ENCODE peak calls at places on chromosomes 5 and 9, in ten cellular contexts. Y, W, K, I, Z, M, U, O, P and E are unnamed samples.

GRCh38 chr9:88740844-88741243 is 205.9 kb downstream of the NXNL2 start:
- DNase-seq in Y (no peak), W (no peak), K (no peak), I (no peak), Z (no peak), M (no peak), U (no peak), O (no peak), P (no peak), E (no peak)

GRCh38 chr9:94656976-94657375 is 17.7 kb upstream of the FBP1 start:
- DNase-seq in Y (no peak), W (no peak), K (no peak), I (no peak), Z (no peak), M (no peak), U (no peak), O (no peak), P (no peak), E (no peak)

GRCh38 chr5:68898961-68899471 is 194.8 kb upstream of the SLC30A5 start:
- DNase-seq in Y (no peak), W (peak), K (no peak), I (peak), Z (peak), M (no peak), U (peak), O (no peak), P (no peak), E (no peak)

GRCh38 chr5:9348296-9348996 is 197.4 kb downstream of the SEMA5A start:
- DNase-seq in Y (no peak), W (peak), K (no peak), I (peak), Z (peak), M (no peak), U (peak), O (no peak), P (no peak), E (no peak)

GRCh38 chr5:117488976-117489500 is 914.4 kb upstream of the SEMA6A start:
- DNase-seq in Y (no peak), W (no peak), K (no peak), I (no peak), Z (no peak), M (no peak), U (no peak), O (no peak), P (no peak), E (no peak)

GRCh38 chr5:59588922-59589321 is 304.6 kb downstream of the PDE4D start:
- DNase-seq in Y (no peak), W (peak), K (no peak), I (no peak), Z (no peak), M (no peak), U (peak), O (no peak), P (no peak), E (no peak)

GRCh38 chr5:9419794-9420193 is 126.1 kb downstream of the SEMA5A start:
- DNase-seq in Y (no peak), W (no peak), K (no peak), I (no peak), Z (no peak), M (no peak), U (no peak), O (no peak), P (no peak), E (no peak)

GRCh38 chr5:97694091-97694490 is 511.0 kb upstream of the RIOK2 start:
- DNase-seq in Y (no peak), W (no peak), K (no peak), I (no peak), Z (no peak), M (no peak), U (no peak), O (no peak), P (no peak), E (no peak)

GRCh38 chr5:137265457-137265856 is 233.7 kb downstream of the SPOCK1 start:
- DNase-seq in Y (no peak), W (no peak), K (no peak), I (no peak), Z (no peak), M (no peak), U (no peak), O (no peak), P (no peak), E (no peak)

GRCh38 chr5:179306191-179307005 is 38.9 kb downstream of the ADAMTS2 start:
- DNase-seq in Y (no peak), W (no peak), K (no peak), I (no peak), Z (no peak), M (peak), U (no peak), O (peak), P (no peak), E (no peak)

GRCh38 chr5:83430130-83431010 is 41.2 kb upstream of the VCAN start:
- DNase-seq in Y (peak), W (peak), K (peak), I (peak), Z (peak), M (no peak), U (peak), O (peak), P (peak), E (no peak)

GRCh38 chr5:55276771-55277170 is 30.7 kb downstream of the DHX29 start:
- DNase-seq in Y (no peak), W (no peak), K (no peak), I (no peak), Z (no peak), M (no peak), U (peak), O (no peak), P (no peak), E (no peak)

GRCh38 chr9:127360205-127360604 is 36.8 kb upstream of the SLC2A8 start:
- DNase-seq in Y (no peak), W (no peak), K (no peak), I (no peak), Z (no peak), M (no peak), U (no peak), O (no peak), P (no peak), E (no peak)

GRCh38 chr5:38104497-38105230 is 153.7 kb upstream of the EGFLAM start:
- DNase-seq in Y (no peak), W (no peak), K (no peak), I (no peak), Z (peak), M (no peak), U (peak), O (no peak), P (no peak), E (no peak)

GRCh38 chr9:132026932-132027585 is 52.6 kb downstream of the MED27 start:
- DNase-seq in Y (no peak), W (peak), K (no peak), I (peak), Z (no peak), M (no peak), U (peak), O (no peak), P (no peak), E (no peak)

GRCh38 chr9:33210006-33210715 is 29.8 kb upstream of the SPINK4 start:
- DNase-seq in Y (no peak), W (no peak), K (no peak), I (no peak), Z (no peak), M (no peak), U (no peak), O (no peak), P (no peak), E (no peak)

GRCh38 chr5:109905906-109906305 is 216.2 kb downstream of the MAN2A1 start:
- DNase-seq in Y (no peak), W (no peak), K (no peak), I (no peak), Z (no peak), M (no peak), U (no peak), O (no peak), P (no peak), E (no peak)

GRCh38 chr9:18568969-18569368 is 95.0 kb downstream of the ADAMTSL1 start:
- DNase-seq in Y (no peak), W (no peak), K (no peak), I (peak), Z (no peak), M (no peak), U (peak), O (no peak), P (no peak), E (no peak)

GRCh38 chr9:98010450-98010849 is 27.3 kb downstream of the ANP32B start:
- DNase-seq in Y (peak), W (peak), K (no peak), I (peak), Z (no peak), M (no peak), U (peak), O (no peak), P (no peak), E (no peak)

GRCh38 chr5:179410291-179411160 is 65.3 kb upstream of the ADAMTS2 start:
- DNase-seq in Y (no peak), W (no peak), K (no peak), I (no peak), Z (no peak), M (peak), U (no peak), O (no peak), P (no peak), E (no peak)

GRCh38 chr5:181217111-181217804 is 5.8 kb upstream of the TRIM41 start:
- DNase-seq in Y (no peak), W (peak), K (peak), I (peak), Z (peak), M (no peak), U (peak), O (peak), P (peak), E (no peak)

GRCh38 chr5:136066705-136067271 is 38.0 kb downstream of the TGFBI start:
- DNase-seq in Y (no peak), W (peak), K (no peak), I (peak), Z (peak), M (peak), U (peak), O (no peak), P (no peak), E (no peak)

GRCh38 chr5:173472164-173472563 is 143.9 kb upstream of the STC2 start:
- DNase-seq in Y (no peak), W (peak), K (no peak), I (peak), Z (peak), M (no peak), U (peak), O (peak), P (peak), E (no peak)

GRCh38 chr5:75007537-75007847 is 44.9 kb downstream of the GCNT4 start:
- DNase-seq in Y (no peak), W (peak), K (no peak), I (peak), Z (no peak), M (no peak), U (peak), O (no peak), P (no peak), E (no peak)

GRCh38 chr5:141260458-141261237 is 15.5 kb downstream of the PCDHB15 start:
- DNase-seq in Y (no peak), W (peak), K (no peak), I (no peak), Z (no peak), M (no peak), U (no peak), O (no peak), P (no peak), E (no peak)

GRCh38 chr5:142883025-142883424 is 112.8 kb downstream of the ARHGAP26 start:
- DNase-seq in Y (no peak), W (peak), K (no peak), I (peak), Z (no peak), M (no peak), U (peak), O (no peak), P (no peak), E (no peak)

GRCh38 chr5:180790020-180790419 is 12.6 kb downstream of the MGAT1 start:
- DNase-seq in Y (no peak), W (no peak), K (no peak), I (no peak), Z (peak), M (no peak), U (no peak), O (no peak), P (no peak), E (no peak)

GRCh38 chr5:169914766-169915165 is 65.5 kb downstream of the INSYN2B start:
- DNase-seq in Y (no peak), W (peak), K (peak), I (peak), Z (peak), M (no peak), U (peak), O (peak), P (no peak), E (no peak)

GRCh38 chr5:137778772-137779564 is 24.8 kb upstream of the HNRNPA0 start:
- DNase-seq in Y (peak), W (peak), K (peak), I (peak), Z (no peak), M (no peak), U (no peak), O (no peak), P (no peak), E (no peak)

GRCh38 chr5:181114844-181115778 is 15.9 kb downstream of the OR2V1 start:
- DNase-seq in Y (no peak), W (peak), K (no peak), I (no peak), Z (peak), M (peak), U (peak), O (no peak), P (no peak), E (no peak)

GRCh38 chr5:162990063-162990462 is 447.3 kb upstream of the CCNG1 start:
- DNase-seq in Y (no peak), W (no peak), K (no peak), I (no peak), Z (no peak), M (no peak), U (no peak), O (no peak), P (no peak), E (no peak)

GRCh38 chr9:6443661-6444060 is 30.7 kb downstream of the UHRF2 start:
- DNase-seq in Y (no peak), W (no peak), K (no peak), I (no peak), Z (no peak), M (no peak), U (no peak), O (no peak), P (no peak), E (no peak)

DNA sequence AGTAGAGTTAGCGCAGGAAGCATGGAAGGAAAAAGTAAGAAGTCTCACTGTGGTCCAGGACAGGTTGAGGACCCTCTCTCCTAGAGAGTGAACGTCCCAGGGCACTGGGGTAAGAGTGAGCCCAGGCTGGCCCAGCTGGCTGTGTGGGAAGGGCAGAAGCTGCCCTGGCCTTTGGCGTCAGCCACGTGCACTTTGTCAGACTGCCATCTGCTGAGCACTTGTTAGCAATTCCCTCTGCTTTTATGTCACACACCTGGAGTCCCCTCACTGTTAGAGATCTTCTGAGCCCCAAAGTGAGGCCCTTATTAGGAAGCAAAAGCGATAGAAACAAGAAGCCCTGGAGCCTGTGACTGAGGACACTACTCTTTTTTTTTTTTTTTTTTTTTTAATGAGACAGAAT is 79.1 kb downstream of the UGCG start:
- DNase-seq in Y (no peak), W (no peak), K (no peak), I (no peak), Z (peak), M (no peak), U (no peak), O (peak), P (peak), E (no peak)
- TF ChIP-seq CTCF in Y (peak), W (no peak), K (no peak), I (no peak), Z (peak), M (no peak), U (peak), O (no peak), P (peak), E (peak)

DNA sequence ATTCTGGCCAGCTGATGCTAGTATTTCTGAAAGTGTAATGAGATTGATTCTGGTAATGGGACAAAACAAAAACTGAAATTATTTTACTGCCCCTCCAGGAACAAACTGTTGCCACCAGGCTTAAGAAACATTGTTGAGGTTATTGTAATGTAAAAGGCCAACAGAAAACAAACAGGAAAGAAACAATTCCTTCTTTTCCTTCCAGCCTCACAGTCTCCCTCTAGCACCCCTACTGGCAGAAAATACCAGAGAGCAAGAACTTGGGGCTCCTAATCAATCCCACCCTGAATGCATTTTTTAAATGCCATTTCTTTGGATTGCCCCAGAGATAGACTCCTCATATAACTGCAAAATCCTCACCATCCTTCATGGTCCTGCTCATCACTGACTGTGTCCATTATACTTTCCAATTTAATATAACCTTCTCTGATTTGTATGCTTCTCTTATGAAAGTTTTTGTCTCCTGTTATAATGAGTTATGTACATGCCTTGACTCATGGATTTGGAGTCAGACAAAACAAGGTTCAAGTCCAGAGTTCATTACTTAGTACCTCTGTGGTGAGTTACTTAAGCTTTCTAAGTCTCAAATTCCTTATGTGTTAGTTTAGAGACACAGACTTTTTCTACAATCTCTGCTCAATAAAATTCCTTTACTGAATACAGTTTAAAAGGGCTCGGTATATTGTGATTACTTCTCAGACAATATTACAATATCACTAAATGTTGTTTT is 157.9 kb upstream of the FBN2 start:
- DNase-seq in Y (no peak), W (no peak), K (no peak), I (no peak), Z (no peak), M (no peak), U (no peak), O (no peak), P (no peak), E (no peak)
- TF ChIP-seq CTCF in Y (no peak), W (peak), K (peak), I (peak), Z (no peak), M (no peak), U (peak), O (no peak), P (no peak), E (peak)

GRCh38 chr9:136170291-136170901 is 34.5 kb downstream of the LHX3 start:
- DNase-seq in Y (peak), W (peak), K (peak), I (peak), Z (peak), M (no peak), U (no peak), O (no peak), P (peak), E (peak)
- TF ChIP-seq CTCF in Y (peak), W (peak), K (peak), I (peak), Z (peak), M (peak), U (peak), O (peak), P (peak), E (peak)

DNA sequence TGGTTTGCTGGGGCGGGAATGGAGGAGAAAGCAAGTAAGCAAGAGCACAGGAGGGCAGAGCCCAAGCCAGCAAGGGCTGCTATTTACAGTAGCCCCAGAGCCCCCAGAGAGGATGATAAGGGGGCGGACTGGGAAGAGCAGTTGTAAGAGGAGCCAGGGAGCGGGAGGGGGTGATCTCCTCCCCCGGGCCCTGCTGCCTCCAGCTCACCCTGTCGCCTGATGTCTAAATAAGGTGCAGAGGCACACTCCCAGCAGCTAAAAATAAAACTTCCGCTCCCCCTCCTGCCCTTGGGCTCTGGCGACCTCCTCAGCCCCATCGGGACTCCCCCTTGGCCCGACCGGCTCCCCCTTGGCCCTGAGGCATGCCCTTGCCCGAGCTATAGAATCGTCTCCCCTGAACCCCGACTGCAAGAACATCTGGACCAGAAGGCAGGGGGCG is 14.4 kb upstream of the CCDC69 start:
- DNase-seq in Y (peak), W (no peak), K (no peak), I (no peak), Z (no peak), M (no peak), U (no peak), O (no peak), P (no peak), E (no peak)
- TF ChIP-seq CTCF in Y (no peak), W (no peak), K (no peak), I (no peak), Z (no peak), M (no peak), U (no peak), O (no peak), P (no peak), E (no peak)

GRCh38 chr5:53201746-53202145 is 92.2 kb upstream of the MOCS2 start:
- DNase-seq in Y (no peak), W (no peak), K (no peak), I (no peak), Z (no peak), M (no peak), U (no peak), O (no peak), P (no peak), E (no peak)
- TF ChIP-seq CTCF in Y (peak), W (peak), K (peak), I (peak), Z (no peak), M (no peak), U (peak), O (no peak), P (no peak), E (no peak)